ENCODE peak calls at places on chromosomes 13 and 19, in six cellular contexts. One of them, this sample, is unnamed.

GRCh38 chr13:70394149-70394548 is 285.9 kb upstream of the KLHL1 start:
- DNase-seq in fibroblast of the aortic adventitia: no peak
- DNase-seq in CD8-positive, alpha-beta T cell: no peak
- DNase-seq in fibroblast of lung: no peak
- DNase-seq in nephron progenitor cell: no peak
- DNase-seq in stomach: no peak
- DNase-seq in this sample: no peak

GRCh38 chr13:114320065-114320464 is 5.8 kb downstream of the CHAMP1 start:
- DNase-seq in fibroblast of the aortic adventitia: no peak
- DNase-seq in stomach: no peak
- DNase-seq in nephron progenitor cell: no peak
- DNase-seq in fibroblast of lung: no peak
- DNase-seq in CD8-positive, alpha-beta T cell: no peak
- DNase-seq in this sample: no peak

GRCh38 chr13:91242652-91243051 is 104.8 kb upstream of the MIR17HG start:
- DNase-seq in nephron progenitor cell: no peak
- DNase-seq in stomach: no peak
- DNase-seq in fibroblast of the aortic adventitia: no peak
- DNase-seq in fibroblast of lung: peak
- DNase-seq in CD8-positive, alpha-beta T cell: no peak
- DNase-seq in this sample: no peak

GRCh38 chr19:13404236-13404635 is 102.0 kb downstream of the CACNA1A start:
- DNase-seq in nephron progenitor cell: no peak
- DNase-seq in fibroblast of the aortic adventitia: no peak
- DNase-seq in fibroblast of lung: no peak
- DNase-seq in CD8-positive, alpha-beta T cell: no peak
- DNase-seq in stomach: no peak
- DNase-seq in this sample: no peak

GRCh38 chr19:54607782-54608150 is 14.3 kb downstream of the LILRA1 start:
- DNase-seq in CD8-positive, alpha-beta T cell: no peak
- DNase-seq in stomach: no peak
- DNase-seq in nephron progenitor cell: no peak
- DNase-seq in fibroblast of lung: no peak
- DNase-seq in fibroblast of the aortic adventitia: no peak
- DNase-seq in this sample: no peak

GRCh38 chr13:31209172-31209818 is 9.5 kb downstream of the B3GLCT start:
- DNase-seq in fibroblast of lung: peak
- DNase-seq in CD8-positive, alpha-beta T cell: no peak
- DNase-seq in stomach: peak
- DNase-seq in nephron progenitor cell: peak
- DNase-seq in fibroblast of the aortic adventitia: peak
- DNase-seq in this sample: no peak

GRCh38 chr13:44685641-44686040 is 109.5 kb upstream of the TSC22D1 start:
- DNase-seq in fibroblast of the aortic adventitia: no peak
- DNase-seq in CD8-positive, alpha-beta T cell: no peak
- DNase-seq in nephron progenitor cell: no peak
- DNase-seq in fibroblast of lung: no peak
- DNase-seq in stomach: no peak
- DNase-seq in this sample: no peak

GRCh38 chr13:94433055-94433947 is 46.2 kb downstream of the DCT start:
- DNase-seq in CD8-positive, alpha-beta T cell: no peak
- DNase-seq in fibroblast of the aortic adventitia: no peak
- DNase-seq in fibroblast of lung: no peak
- DNase-seq in nephron progenitor cell: no peak
- DNase-seq in stomach: no peak
- DNase-seq in this sample: no peak

GRCh38 chr13:113272791-113273190 is 24.2 kb upstream of the LAMP1 start:
- DNase-seq in CD8-positive, alpha-beta T cell: no peak
- DNase-seq in stomach: no peak
- DNase-seq in fibroblast of the aortic adventitia: no peak
- DNase-seq in nephron progenitor cell: no peak
- DNase-seq in fibroblast of lung: no peak
- DNase-seq in this sample: no peak

GRCh38 chr13:59706101-59706976 is 457.4 kb downstream of the DIAPH3 start:
- DNase-seq in stomach: no peak
- DNase-seq in nephron progenitor cell: no peak
- DNase-seq in CD8-positive, alpha-beta T cell: no peak
- DNase-seq in fibroblast of the aortic adventitia: no peak
- DNase-seq in fibroblast of lung: no peak
- DNase-seq in this sample: no peak

GRCh38 chr13:48511621-48512232 is 21.2 kb downstream of the RCBTB2 start:
- DNase-seq in stomach: no peak
- DNase-seq in fibroblast of lung: no peak
- DNase-seq in CD8-positive, alpha-beta T cell: no peak
- DNase-seq in nephron progenitor cell: no peak
- DNase-seq in fibroblast of the aortic adventitia: no peak
- DNase-seq in this sample: no peak

GRCh38 chr13:49859568-49859967 is 67.1 kb upstream of the KPNA3 start:
- DNase-seq in fibroblast of lung: peak
- DNase-seq in nephron progenitor cell: no peak
- DNase-seq in fibroblast of the aortic adventitia: peak
- DNase-seq in CD8-positive, alpha-beta T cell: no peak
- DNase-seq in stomach: no peak
- DNase-seq in this sample: no peak

GRCh38 chr19:14023404-14024235 is 4.3 kb upstream of the RLN3 start:
- DNase-seq in fibroblast of the aortic adventitia: peak
- DNase-seq in stomach: peak
- DNase-seq in nephron progenitor cell: peak
- DNase-seq in fibroblast of lung: no peak
- DNase-seq in CD8-positive, alpha-beta T cell: no peak
- DNase-seq in this sample: no peak

GRCh38 chr19:46726551-46726950 is 9.6 kb upstream of the PRKD2 start:
- DNase-seq in stomach: no peak
- DNase-seq in fibroblast of the aortic adventitia: no peak
- DNase-seq in fibroblast of lung: no peak
- DNase-seq in CD8-positive, alpha-beta T cell: no peak
- DNase-seq in nephron progenitor cell: no peak
- DNase-seq in this sample: no peak

GRCh38 chr19:51099070-51099382 is 9.2 kb downstream of the CTU1 start:
- DNase-seq in fibroblast of lung: no peak
- DNase-seq in fibroblast of the aortic adventitia: no peak
- DNase-seq in stomach: no peak
- DNase-seq in CD8-positive, alpha-beta T cell: no peak
- DNase-seq in nephron progenitor cell: no peak
- DNase-seq in this sample: no peak

GRCh38 chr19:41319500-41320184 is 9.7 kb downstream of the CCDC97 start:
- DNase-seq in nephron progenitor cell: no peak
- DNase-seq in fibroblast of the aortic adventitia: no peak
- DNase-seq in fibroblast of lung: no peak
- DNase-seq in CD8-positive, alpha-beta T cell: no peak
- DNase-seq in stomach: no peak
- DNase-seq in this sample: no peak

GRCh38 chr13:100433475-100433874 is 155.1 kb downstream of the GGACT start:
- DNase-seq in CD8-positive, alpha-beta T cell: no peak
- DNase-seq in nephron progenitor cell: no peak
- DNase-seq in fibroblast of lung: no peak
- DNase-seq in fibroblast of the aortic adventitia: no peak
- DNase-seq in stomach: no peak
- DNase-seq in this sample: no peak

GRCh38 chr19:43533546-43534304 is 737 bp downstream of the ZNF575 start:
- DNase-seq in CD8-positive, alpha-beta T cell: peak
- DNase-seq in stomach: peak
- DNase-seq in fibroblast of the aortic adventitia: peak
- DNase-seq in nephron progenitor cell: peak
- DNase-seq in fibroblast of lung: peak
- DNase-seq in this sample: peak

GRCh38 chr13:67223024-67223423 is 7.1 kb downstream of the PCDH9 start:
- DNase-seq in fibroblast of lung: peak
- DNase-seq in fibroblast of the aortic adventitia: peak
- DNase-seq in stomach: no peak
- DNase-seq in CD8-positive, alpha-beta T cell: no peak
- DNase-seq in nephron progenitor cell: no peak
- DNase-seq in this sample: no peak

GRCh38 chr19:55801416-55801815 is 30.4 kb downstream of the NLRP11 start:
- DNase-seq in nephron progenitor cell: no peak
- DNase-seq in stomach: no peak
- DNase-seq in fibroblast of the aortic adventitia: no peak
- DNase-seq in fibroblast of lung: no peak
- DNase-seq in CD8-positive, alpha-beta T cell: no peak
- DNase-seq in this sample: no peak

GRCh38 chr13:26168276-26168814 is 53.8 kb downstream of the RNF6 start:
- DNase-seq in CD8-positive, alpha-beta T cell: no peak
- DNase-seq in fibroblast of the aortic adventitia: peak
- DNase-seq in fibroblast of lung: peak
- DNase-seq in stomach: no peak
- DNase-seq in nephron progenitor cell: no peak
- DNase-seq in this sample: no peak

GRCh38 chr19:38658462-38659306 is 11.2 kb downstream of the ACTN4 start:
- DNase-seq in stomach: peak
- DNase-seq in nephron progenitor cell: no peak
- DNase-seq in CD8-positive, alpha-beta T cell: no peak
- DNase-seq in fibroblast of the aortic adventitia: peak
- DNase-seq in fibroblast of lung: peak
- DNase-seq in this sample: no peak

GRCh38 chr19:16337809-16338469 is 13.3 kb downstream of the KLF2 start:
- DNase-seq in nephron progenitor cell: no peak
- DNase-seq in fibroblast of the aortic adventitia: no peak
- DNase-seq in CD8-positive, alpha-beta T cell: no peak
- DNase-seq in fibroblast of lung: no peak
- DNase-seq in stomach: no peak
- DNase-seq in this sample: no peak

GRCh38 chr19:19582471-19582870 is 36.0 kb downstream of the PBX4 start:
- DNase-seq in nephron progenitor cell: no peak
- DNase-seq in fibroblast of the aortic adventitia: no peak
- DNase-seq in stomach: no peak
- DNase-seq in fibroblast of lung: no peak
- DNase-seq in CD8-positive, alpha-beta T cell: no peak
- DNase-seq in this sample: no peak
- TF ChIP-seq CTCF in nephron progenitor cell: no peak
- TF ChIP-seq CTCF in fibroblast of the aortic adventitia: no peak
- TF ChIP-seq CTCF in stomach: no peak
- TF ChIP-seq CTCF in fibroblast of lung: no peak
- TF ChIP-seq CTCF in CD8-positive, alpha-beta T cell: no peak
- TF ChIP-seq CTCF in this sample: no peak

DNA sequence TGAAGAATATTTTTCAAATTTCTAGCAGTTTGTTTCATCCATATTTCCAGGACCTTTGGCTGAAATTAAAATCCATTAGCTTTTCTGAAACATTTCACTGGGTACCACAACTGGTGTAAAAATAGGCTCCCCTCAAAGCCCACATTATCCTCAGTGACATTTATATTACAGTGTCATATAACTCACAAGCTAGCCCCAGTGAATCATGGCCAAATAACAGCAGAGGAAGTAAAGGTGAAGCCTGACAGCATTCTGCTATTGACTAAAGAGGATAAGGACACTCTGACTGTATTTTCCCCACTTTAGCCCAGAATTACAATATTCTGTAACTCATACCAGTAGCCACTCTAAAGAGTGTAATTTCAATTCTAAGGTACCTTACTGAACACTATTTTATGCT is 21.9 kb downstream of the KCTD12 start:
- DNase-seq in CD8-positive, alpha-beta T cell: no peak
- DNase-seq in fibroblast of lung: no peak
- DNase-seq in nephron progenitor cell: no peak
- DNase-seq in fibroblast of the aortic adventitia: no peak
- DNase-seq in stomach: no peak
- DNase-seq in this sample: no peak
- TF ChIP-seq CTCF in CD8-positive, alpha-beta T cell: no peak
- TF ChIP-seq CTCF in fibroblast of lung: no peak
- TF ChIP-seq CTCF in nephron progenitor cell: no peak
- TF ChIP-seq CTCF in fibroblast of the aortic adventitia: no peak
- TF ChIP-seq CTCF in stomach: no peak
- TF ChIP-seq CTCF in this sample: no peak

GRCh38 chr13:64534302-64534701 is 2695.8 kb downstream of the PCDH9 start:
- DNase-seq in fibroblast of lung: no peak
- DNase-seq in CD8-positive, alpha-beta T cell: no peak
- DNase-seq in nephron progenitor cell: no peak
- DNase-seq in stomach: no peak
- DNase-seq in fibroblast of the aortic adventitia: no peak
- DNase-seq in this sample: no peak

GRCh38 chr13:64527561-64527960 is 2702.6 kb downstream of the PCDH9 start:
- DNase-seq in fibroblast of lung: no peak
- DNase-seq in fibroblast of the aortic adventitia: no peak
- DNase-seq in stomach: no peak
- DNase-seq in nephron progenitor cell: no peak
- DNase-seq in CD8-positive, alpha-beta T cell: no peak
- DNase-seq in this sample: no peak

GRCh38 chr13:64531400-64531799 is 2698.7 kb downstream of the PCDH9 start:
- DNase-seq in fibroblast of the aortic adventitia: no peak
- DNase-seq in fibroblast of lung: no peak
- DNase-seq in CD8-positive, alpha-beta T cell: no peak
- DNase-seq in nephron progenitor cell: no peak
- DNase-seq in stomach: no peak
- DNase-seq in this sample: no peak

GRCh38 chr13:64525687-64526086 is 2704.4 kb downstream of the PCDH9 start:
- DNase-seq in fibroblast of lung: no peak
- DNase-seq in nephron progenitor cell: no peak
- DNase-seq in stomach: no peak
- DNase-seq in CD8-positive, alpha-beta T cell: no peak
- DNase-seq in fibroblast of the aortic adventitia: no peak
- DNase-seq in this sample: no peak

DNA sequence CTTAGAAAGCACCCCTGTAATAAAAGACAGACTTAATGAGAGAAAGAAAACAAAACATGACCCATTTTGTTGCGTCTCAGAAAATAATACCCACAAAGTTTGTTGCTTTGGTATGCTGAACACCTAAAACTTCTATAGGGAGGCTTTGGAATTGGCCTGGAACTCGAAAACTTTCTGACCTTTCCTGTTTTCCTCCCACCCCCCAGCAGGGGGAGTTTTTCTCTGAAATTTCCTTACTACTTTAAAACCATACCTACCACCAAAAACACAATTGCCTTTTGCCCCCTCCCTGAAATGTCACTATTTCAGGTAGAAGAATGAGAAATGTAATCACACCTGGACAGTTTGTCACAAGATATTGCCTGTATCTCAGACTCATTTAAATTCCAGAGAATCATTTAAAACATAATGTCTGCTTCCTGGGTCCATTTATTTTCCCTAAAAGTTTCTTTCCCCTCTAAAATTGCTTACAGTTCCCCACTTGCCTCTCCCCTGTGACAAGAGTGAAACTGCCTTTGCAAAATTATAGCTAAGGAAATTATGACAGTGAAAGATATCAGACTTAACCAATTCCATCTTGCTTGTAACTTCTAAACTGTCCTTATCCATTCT is 2700.2 kb downstream of the PCDH9 start:
- DNase-seq in CD8-positive, alpha-beta T cell: no peak
- DNase-seq in fibroblast of lung: peak
- DNase-seq in stomach: no peak
- DNase-seq in fibroblast of the aortic adventitia: peak
- DNase-seq in nephron progenitor cell: peak
- DNase-seq in this sample: no peak
- TF ChIP-seq CTCF in CD8-positive, alpha-beta T cell: peak
- TF ChIP-seq CTCF in fibroblast of lung: no peak
- TF ChIP-seq CTCF in stomach: no peak
- TF ChIP-seq CTCF in fibroblast of the aortic adventitia: peak
- TF ChIP-seq CTCF in nephron progenitor cell: peak
- TF ChIP-seq CTCF in this sample: peak

DNA sequence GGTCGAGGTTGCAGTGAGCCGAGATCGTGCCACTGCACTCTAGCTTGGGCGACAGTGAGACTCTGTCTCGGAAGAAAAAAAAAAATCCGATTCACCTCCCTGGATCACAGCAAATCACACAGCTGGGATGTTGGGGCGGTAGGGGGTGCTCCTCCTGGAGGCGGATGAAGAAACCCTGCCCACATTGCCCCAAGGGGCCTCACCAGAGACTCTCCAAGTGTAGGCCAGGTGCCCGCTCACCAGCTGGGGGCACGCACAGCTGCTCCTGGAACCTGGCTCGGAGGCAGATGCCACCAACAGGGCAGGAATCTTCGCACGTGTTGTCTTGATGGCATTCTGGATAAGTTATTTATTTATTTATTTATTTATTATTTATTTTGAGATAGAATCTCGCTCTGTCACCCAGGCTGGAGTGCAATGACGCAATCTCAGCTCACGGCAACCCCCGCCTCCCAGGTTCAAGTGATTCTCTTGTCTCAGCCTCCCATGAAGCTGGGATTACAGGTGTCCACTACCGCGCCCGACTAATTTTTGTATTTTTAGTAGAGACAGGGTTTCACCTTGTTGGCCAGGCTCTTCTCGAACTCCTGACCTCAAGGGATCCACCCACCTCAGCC is 3.1 kb downstream of the UQCR11 start:
- DNase-seq in fibroblast of the aortic adventitia: no peak
- DNase-seq in CD8-positive, alpha-beta T cell: no peak
- DNase-seq in nephron progenitor cell: no peak
- DNase-seq in fibroblast of lung: no peak
- DNase-seq in stomach: no peak
- DNase-seq in this sample: no peak
- TF ChIP-seq CTCF in fibroblast of the aortic adventitia: no peak
- TF ChIP-seq CTCF in CD8-positive, alpha-beta T cell: no peak
- TF ChIP-seq CTCF in nephron progenitor cell: no peak
- TF ChIP-seq CTCF in fibroblast of lung: no peak
- TF ChIP-seq CTCF in stomach: no peak
- TF ChIP-seq CTCF in this sample: no peak